ENCODE peak calls at places on chromosomes 16 and 17, in six cellular contexts. Z is H1, E is AG04450, F is GM23338, R is A549, N is hepatocyte. P is an unnamed sample.
A peak's percentile ranks its signal among the peaks of the same experiment; 100 is the strongest.

GRCh38 chr17:31690118-31690517 is 168.9 kb downstream of the COPRS start:
- DNase-seq in Z (no peak), F (no peak), R (no peak), N (no peak), E (no peak), P (no peak)

GRCh38 chr17:83057793-83058477 is 21.5 kb upstream of the METRNL start:
- DNase-seq in F (no peak), R (no peak), E (no peak), Z (no peak), N (no peak), P (no peak)

GRCh38 chr17:3879181-3879580 is 13.7 kb downstream of the CAMKK1 start:
- DNase-seq in E (no peak), N (peak; percentile 70), F (no peak), R (no peak), Z (no peak), P (no peak)

GRCh38 chr17:50660042-50660886 is 25.6 kb downstream of the ABCC3 start:
- DNase-seq in N (no peak), R (peak; percentile 82), F (no peak), Z (no peak), E (no peak), P (no peak)

GRCh38 chr16:578870-579405 is 9.2 kb downstream of the PIGQ start:
- DNase-seq in R (peak; percentile 61), Z (peak; percentile 64), E (no peak), N (peak; percentile 88), F (peak; percentile 93), P (no peak)

GRCh38 chr16:5965321-5965720 is 867.7 kb upstream of the EEF2KMT start:
- DNase-seq in N (no peak), F (no peak), Z (no peak), E (no peak), R (no peak), P (no peak)

GRCh38 chr17:62995377-62995885 is 29.4 kb downstream of the TANC2 start:
- DNase-seq in R (peak; percentile 40), F (peak; percentile 69), N (peak; percentile 31), Z (no peak), E (no peak), P (no peak)

GRCh38 chr16:53131363-53132071 is 76.7 kb downstream of the CHD9 start:
- DNase-seq in R (peak; percentile 55), Z (no peak), E (no peak), N (peak; percentile 80), F (peak; percentile 53), P (no peak)

GRCh38 chr16:55189975-55190636 is 133.9 kb upstream of the IRX6 start:
- DNase-seq in Z (peak; percentile 9), E (no peak), N (no peak), F (peak; percentile 38), R (no peak), P (no peak)

GRCh38 chr17:55175788-55176425 is 88.9 kb upstream of the HLF start:
- DNase-seq in N (no peak), R (no peak), E (no peak), Z (no peak), F (no peak), P (no peak)

GRCh38 chr16:84183911-84184310 is 2.9 kb downstream of the TAF1C start:
- DNase-seq in F (no peak), Z (no peak), R (peak; percentile 69), N (no peak), E (no peak), P (no peak)

GRCh38 chr17:80786470-80786869 is 205.2 kb upstream of the CHMP6 start:
- DNase-seq in Z (no peak), R (no peak), N (no peak), E (no peak), F (no peak), P (no peak)

GRCh38 chr17:29042679-29043538 is at the start of gene PIPOX:
- DNase-seq in N (peak; percentile 63), R (no peak), E (no peak), Z (peak; percentile 94), F (peak; percentile 98), P (no peak)

GRCh38 chr16:24748242-24748641 is 18.8 kb downstream of the TNRC6A start:
- DNase-seq in F (no peak), Z (no peak), N (peak; percentile 47), R (peak; percentile 35), E (peak; percentile 74), P (peak; percentile 72)

GRCh38 chr16:962901-963814 is 7.6 kb downstream of the LMF1 start:
- DNase-seq in R (no peak), N (no peak), E (no peak), Z (no peak), F (no peak), P (no peak)

GRCh38 chr17:81276781-81277180 is 18.3 kb downstream of the SLC38A10 start:
- DNase-seq in E (no peak), F (no peak), N (no peak), R (no peak), Z (no peak), P (no peak)

GRCh38 chr16:49081556-49081955 is 200.1 kb downstream of the CBLN1 start:
- DNase-seq in Z (no peak), R (no peak), E (no peak), F (no peak), N (no peak), P (no peak)

GRCh38 chr17:55432358-55433028 is 10.9 kb upstream of the MMD start:
- DNase-seq in F (no peak), R (no peak), E (no peak), Z (no peak), N (no peak), P (no peak)

GRCh38 chr17:40410082-40410481 is 7.6 kb downstream of the TOP2A start:
- DNase-seq in Z (no peak), R (no peak), E (no peak), N (no peak), F (peak; percentile 43), P (no peak)
- H3K4me3 ChIP-seq in Z (no peak overlapping the region), R (no peak overlapping the region), E (no peak overlapping the region), N (no peak overlapping the region), F (peak overlapping the region; percentile 1), P (no peak overlapping the region)

DNA sequence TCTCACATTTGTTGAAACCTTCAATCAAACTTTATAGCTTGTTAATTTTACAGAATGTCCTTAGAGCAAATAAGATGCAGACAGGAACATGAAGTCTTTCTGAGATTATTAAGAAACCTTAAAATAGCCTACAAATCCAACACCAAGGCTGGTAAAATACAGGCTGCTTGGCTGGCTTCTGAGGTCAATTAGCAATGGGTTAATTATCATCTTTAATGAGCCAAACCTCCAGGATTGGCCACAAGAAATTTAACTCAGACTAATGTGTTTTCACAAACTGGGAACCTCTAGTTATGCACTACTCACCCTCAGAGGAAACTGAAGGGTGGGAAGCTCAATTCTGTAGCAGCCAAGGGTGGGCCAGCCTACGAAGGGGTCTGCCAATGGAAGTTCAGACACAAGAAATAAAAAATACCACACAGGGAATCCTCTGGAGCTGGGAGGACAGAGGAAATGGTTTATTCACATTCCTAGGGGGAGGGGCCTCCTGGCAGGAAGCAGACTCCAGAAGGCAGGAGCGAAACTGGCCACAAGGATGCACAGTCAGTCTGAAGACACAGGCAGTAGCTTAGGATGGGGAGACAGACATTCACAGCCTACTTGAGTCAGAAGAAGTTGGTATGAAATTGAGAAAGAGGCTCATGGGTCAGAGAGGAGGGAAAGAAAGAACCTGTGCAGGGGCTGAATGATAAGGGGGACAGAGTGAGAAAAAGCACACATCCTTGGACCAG is 36.1 kb downstream of the HIC1 start:
- DNase-seq in N (peak; percentile 86), F (peak; percentile 89), Z (no peak), R (peak; percentile 54), E (peak; percentile 82), P (peak; percentile 89)
- TF ChIP-seq CTCF in N (peak; percentile 31), F (peak; percentile 2), Z (peak; percentile 42), R (no peak), E (peak; percentile 70), P (peak; percentile 62)

GRCh38 chr17:43984521-43984920 is 19.9 kb upstream of the NAGS start:
- DNase-seq in F (peak; percentile 49), E (no peak), N (no peak), Z (no peak), R (no peak), P (no peak)
- H3K4me3 ChIP-seq in F (peak overlapping the region; percentile 73), E (peak overlapping the region; percentile 39), N (no peak overlapping the region), Z (peak overlapping the region; percentile 62), R (peak overlapping the region; percentile 59), P (no peak overlapping the region)

DNA sequence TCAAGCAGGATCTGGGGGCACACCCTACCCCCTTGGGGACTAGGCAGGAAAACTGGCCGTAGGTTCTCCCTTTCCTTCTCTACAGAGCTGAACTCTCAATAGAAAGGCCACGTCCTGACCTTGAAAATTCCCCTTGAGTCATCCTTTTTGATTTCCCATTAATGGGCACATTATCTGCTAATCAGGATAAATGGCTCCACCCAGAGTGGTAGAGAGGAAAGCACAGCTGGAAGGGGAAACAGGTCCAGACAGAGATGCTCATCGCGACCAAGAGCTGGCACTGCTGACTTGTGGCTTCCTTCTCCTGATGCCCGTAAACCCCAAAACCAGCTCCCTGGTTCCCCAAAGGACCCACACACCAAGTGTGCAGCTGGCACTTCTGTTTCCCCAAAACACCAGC is 206.5 kb upstream of the CDH5 start:
- DNase-seq in R (no peak), E (no peak), N (no peak), F (no peak), Z (no peak), P (no peak)
- TF ChIP-seq CTCF in R (no peak), E (peak; percentile 18), N (no peak), F (peak; percentile 28), Z (no peak), P (peak; percentile 38)

P was measured in AG09309.